ENCODE peak calls at places on chromosomes 5 and 9, in five cellular contexts. D is endodermal cell; E is pancreas; B is colonic mucosa; S is effector memory CD4-positive, alpha-beta T cell. P is an unnamed sample. For H3K4me1, the result is how much of the 10 kb centered on the place peaks cover.

GRCh38 chr5:146667633-146668032 is 151.6 kb upstream of the GPR151 start:
- DNase-seq in E (no peak), S (no peak), B (no peak), D (no peak), P (no peak)

GRCh38 chr5:113451797-113452196 is 17.0 kb upstream of the TSSK1B start:
- DNase-seq in B (no peak), D (no peak), S (no peak), E (no peak), P (peak)

GRCh38 chr5:126812199-126812570 is 35.2 kb downstream of the LMNB1 start:
- DNase-seq in B (no peak), S (no peak), D (no peak), E (no peak), P (no peak)

GRCh38 chr9:133184971-133185370 is 21.3 kb upstream of the GBGT1 start:
- DNase-seq in E (peak), S (peak), B (peak), D (no peak), P (no peak)

GRCh38 chr9:32385135-32385884 is 867 bp downstream of the ACO1 start:
- DNase-seq in D (no peak), S (no peak), E (no peak), B (no peak), P (no peak)

GRCh38 chr5:56637321-56637920 is 177.9 kb upstream of the MAP3K1 start:
- DNase-seq in D (peak), B (no peak), E (no peak), S (no peak), P (no peak)

GRCh38 chr5:65012411-65012972 is 243.8 kb downstream of the CWC27 start:
- DNase-seq in D (no peak), S (no peak), E (no peak), B (no peak), P (no peak)

GRCh38 chr5:124193371-124193789 is 553.1 kb downstream of the ZNF608 start:
- DNase-seq in S (no peak), B (no peak), E (no peak), D (no peak), P (no peak)

GRCh38 chr5:167770461-167770860 is 521.0 kb upstream of the WWC1 start:
- DNase-seq in S (no peak), B (no peak), E (no peak), D (no peak), P (no peak)

GRCh38 chr9:97390791-97391406 is 21.0 kb upstream of the TDRD7 start:
- DNase-seq in S (no peak), D (no peak), E (no peak), B (no peak), P (no peak)

DNA sequence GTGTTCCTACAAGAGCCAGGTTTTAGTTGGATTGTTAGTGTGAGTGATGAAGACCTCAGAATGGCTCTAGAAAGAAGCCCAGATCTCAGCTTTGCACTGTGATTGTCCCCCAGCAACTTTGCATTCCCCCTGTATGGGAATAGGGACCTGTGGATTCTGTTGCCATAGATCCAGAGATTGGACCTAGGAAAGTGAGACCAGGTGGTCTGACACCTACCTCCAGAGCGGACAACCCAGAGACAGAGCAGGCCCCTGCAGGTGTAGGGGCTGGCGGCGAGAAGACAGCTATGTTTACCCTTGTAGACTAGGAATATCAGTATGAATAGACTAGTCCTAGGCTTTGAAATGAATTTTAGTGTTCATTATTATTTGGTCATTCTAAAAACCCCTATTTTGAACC is 53.6 kb downstream of the IRF1 start:
- DNase-seq in E (no peak), B (no peak), D (no peak), S (no peak), P (no peak)
- H3K4me1 ChIP-seq in E (under half), B (under half), D (under half), S (half or more), P (under half)

GRCh38 chr9:26745111-26745510 is 147.5 kb downstream of the CAAP1 start:
- DNase-seq in S (no peak), E (no peak), B (no peak), D (no peak), P (no peak)
- H3K27ac ChIP-seq in S (no peak), E (no peak), B (no peak), D (no peak), P (no peak)

GRCh38 chr9:130662927-130663257 is 1.5 kb upstream of the PRDM12 start:
- DNase-seq in B (no peak), D (peak), S (no peak), E (no peak), P (no peak)

GRCh38 chr9:130661461-130662098 is 2.8 kb upstream of the PRDM12 start:
- DNase-seq in S (no peak), E (no peak), B (no peak), D (peak), P (no peak)

GRCh38 chr9:130663258-130664171 is 879 bp upstream of the PRDM12 start:
- DNase-seq in D (peak), S (no peak), B (no peak), E (no peak), P (peak)

GRCh38 chr9:130660683-130661460 is 3.5 kb upstream of the PRDM12 start:
- DNase-seq in E (no peak), S (no peak), D (peak), B (no peak), P (no peak)

DNA sequence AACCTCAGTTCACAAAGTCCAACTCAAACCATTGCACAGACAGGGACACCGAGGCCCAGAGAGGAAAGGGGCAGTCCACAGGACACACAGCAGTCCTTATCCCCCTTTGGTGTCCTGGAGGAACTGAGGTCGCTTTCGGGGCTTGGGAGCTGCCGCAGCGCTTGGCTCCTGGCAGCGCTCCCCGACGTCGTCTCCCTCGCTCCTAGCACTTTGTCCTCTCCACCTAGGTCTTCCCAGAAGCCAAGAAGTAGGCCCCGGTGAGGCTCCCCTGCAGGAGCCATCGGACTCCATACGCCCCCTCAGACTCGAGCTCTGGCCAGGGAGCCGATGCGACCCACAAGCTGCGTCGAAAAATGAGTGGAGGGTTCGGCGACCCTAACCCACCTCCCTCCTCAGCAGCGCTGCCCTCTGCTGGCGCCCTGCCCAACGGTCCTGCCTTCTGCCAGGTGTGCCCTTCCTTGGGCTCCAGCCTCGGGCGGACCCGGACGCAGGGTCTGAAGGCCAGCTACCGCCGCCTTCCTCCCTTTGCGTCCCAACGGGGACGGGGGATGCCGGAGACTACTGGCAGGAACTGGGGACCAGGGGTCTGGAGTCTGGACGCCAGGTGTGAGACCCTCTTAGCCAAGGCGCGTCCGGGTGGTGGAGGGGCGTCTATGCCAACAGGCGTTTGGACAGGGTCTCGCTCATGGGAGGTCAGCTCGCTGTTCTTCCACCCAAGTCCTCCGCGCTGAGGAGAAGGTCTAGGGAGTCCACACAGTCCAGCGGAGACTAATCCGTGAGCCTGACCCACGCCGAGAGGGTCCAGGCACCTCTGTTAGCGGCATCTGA is 2.1 kb upstream of the PRDM12 start:
- DNase-seq in B (no peak), E (no peak), S (no peak), D (peak), P (peak)
- H3K4me3 ChIP-seq in B (no peak), E (no peak), S (peak), D (no peak), P (no peak)

GRCh38 chr5:172687983-172688734 is 47.1 kb downstream of the NEURL1B start:
- DNase-seq in D (no peak), E (no peak), B (peak), S (no peak), P (no peak)

GRCh38 chr5:172685036-172685435 is 44.0 kb downstream of the NEURL1B start:
- DNase-seq in B (no peak), S (no peak), D (no peak), E (no peak), P (no peak)

GRCh38 chr5:172688735-172689572 is 47.9 kb downstream of the NEURL1B start:
- DNase-seq in B (peak), E (peak), S (no peak), D (no peak), P (no peak)

GRCh38 chr5:172686111-172686510 is 45.0 kb downstream of the NEURL1B start:
- DNase-seq in D (no peak), S (no peak), E (no peak), B (no peak), P (no peak)

GRCh38 chr5:172686539-172687390 is 45.7 kb downstream of the NEURL1B start:
- DNase-seq in S (no peak), E (no peak), B (no peak), D (peak), P (no peak)
- H3K4me1 ChIP-seq in S (under half), E (under half), B (under half), D (under half), P (under half)

DNA sequence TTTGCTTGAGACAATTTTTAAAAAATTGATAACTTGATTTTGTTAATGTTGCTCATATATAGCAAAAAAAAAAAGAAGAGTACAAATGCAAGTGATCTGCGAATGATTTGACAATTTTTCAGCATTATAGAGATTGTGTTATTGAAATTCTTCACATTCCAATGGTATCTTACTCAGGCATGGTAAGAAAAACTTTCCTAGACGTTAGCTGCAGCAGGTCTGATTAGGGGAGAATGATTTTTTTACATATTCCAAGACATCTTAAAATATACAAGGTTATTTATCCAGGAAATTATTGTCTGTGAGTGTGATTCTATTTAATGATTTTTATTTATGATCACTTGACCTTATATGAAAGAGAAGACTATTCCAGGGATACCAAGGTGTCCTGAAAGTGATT is 361.9 kb downstream of the MAT2B start:
- DNase-seq in B (no peak), E (no peak), D (no peak), S (no peak), P (no peak)
- H3K27ac ChIP-seq in B (no peak), E (no peak), D (no peak), S (no peak), P (no peak)

GRCh38 chr9:118609355-118610044 is 759.7 kb downstream of the BRINP1 start:
- DNase-seq in B (no peak), E (no peak), S (no peak), D (no peak), P (no peak)
- H3K4me3 ChIP-seq in B (no peak), E (no peak), S (no peak), D (no peak), P (no peak)

DNA sequence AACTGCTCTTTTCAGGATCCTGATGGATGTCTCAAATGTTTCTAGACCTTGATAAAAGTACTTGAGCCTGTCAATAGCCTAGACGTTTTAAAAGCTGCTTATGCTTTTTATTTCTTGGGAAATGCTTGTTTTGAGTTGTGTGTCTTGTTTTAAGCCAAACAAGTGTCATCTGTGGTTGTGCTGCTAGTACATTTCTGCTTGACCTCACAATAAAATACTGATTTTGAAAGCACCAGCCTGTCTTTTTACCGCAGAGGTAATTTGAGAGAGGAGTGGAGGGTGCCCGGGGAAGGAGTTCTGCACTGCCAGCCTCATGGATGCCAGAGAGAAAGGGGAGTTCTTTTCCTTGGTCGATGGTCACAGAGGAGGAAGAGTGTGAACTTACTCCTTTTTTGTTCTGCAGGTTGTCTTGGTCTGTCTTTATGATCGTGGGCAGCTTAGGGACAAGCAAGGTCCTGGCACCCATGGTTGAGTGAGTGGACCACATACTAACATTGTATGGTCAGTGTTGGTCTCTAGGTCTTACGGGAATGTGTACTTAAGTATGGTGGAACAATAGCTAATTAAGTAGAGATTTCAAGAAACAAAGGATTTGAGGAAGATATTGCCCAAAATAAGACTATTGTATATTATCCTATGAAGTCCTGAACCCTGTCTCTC is 61.0 kb downstream of the TRIO start:
- DNase-seq in S (no peak), B (no peak), E (no peak), D (no peak), P (no peak)
- H3K4me1 ChIP-seq in S (under half), B (under half), E (under half), D (under half), P (under half)

GRCh38 chr5:142378737-142379365 is 54.0 kb upstream of the SPRY4 start:
- DNase-seq in D (no peak), S (no peak), E (no peak), B (no peak), P (no peak)
- H3K27ac ChIP-seq in D (no peak), S (no peak), E (no peak), B (no peak), P (no peak)

GRCh38 chr9:76349865-76350264 is 44.4 kb downstream of the RFK start:
- DNase-seq in E (no peak), D (no peak), S (no peak), B (no peak), P (no peak)

GRCh38 chr9:76351006-76351405 is 43.2 kb downstream of the RFK start:
- DNase-seq in D (no peak), B (no peak), S (no peak), E (no peak), P (no peak)

GRCh38 chr9:76353280-76353679 is 40.9 kb downstream of the RFK start:
- DNase-seq in E (no peak), B (no peak), S (no peak), D (no peak), P (no peak)

GRCh38 chr9:76354221-76354620 is 40.0 kb downstream of the RFK start:
- DNase-seq in S (no peak), B (no peak), E (no peak), D (no peak), P (no peak)

GRCh38 chr9:76352026-76352620 is 42.1 kb downstream of the RFK start:
- DNase-seq in E (no peak), B (no peak), S (no peak), D (no peak), P (no peak)
- H3K4me3 ChIP-seq in E (no peak), B (no peak), S (no peak), D (no peak), P (no peak)

GRCh38 chr9:95023217-95024003 is 294.1 kb downstream of the FANCC start:
- DNase-seq in S (no peak), D (no peak), B (no peak), E (peak), P (peak)

GRCh38 chr9:95024097-95024671 is 293.3 kb downstream of the FANCC start:
- DNase-seq in E (peak), D (peak), S (no peak), B (no peak), P (peak)

GRCh38 chr9:95017661-95018060 is 291.2 kb downstream of the AOPEP start:
- DNase-seq in S (no peak), B (no peak), D (no peak), E (no peak), P (no peak)

GRCh38 chr9:95018099-95018927 is 291.8 kb downstream of the AOPEP start:
- DNase-seq in S (no peak), D (no peak), B (no peak), E (peak), P (peak)

DNA sequence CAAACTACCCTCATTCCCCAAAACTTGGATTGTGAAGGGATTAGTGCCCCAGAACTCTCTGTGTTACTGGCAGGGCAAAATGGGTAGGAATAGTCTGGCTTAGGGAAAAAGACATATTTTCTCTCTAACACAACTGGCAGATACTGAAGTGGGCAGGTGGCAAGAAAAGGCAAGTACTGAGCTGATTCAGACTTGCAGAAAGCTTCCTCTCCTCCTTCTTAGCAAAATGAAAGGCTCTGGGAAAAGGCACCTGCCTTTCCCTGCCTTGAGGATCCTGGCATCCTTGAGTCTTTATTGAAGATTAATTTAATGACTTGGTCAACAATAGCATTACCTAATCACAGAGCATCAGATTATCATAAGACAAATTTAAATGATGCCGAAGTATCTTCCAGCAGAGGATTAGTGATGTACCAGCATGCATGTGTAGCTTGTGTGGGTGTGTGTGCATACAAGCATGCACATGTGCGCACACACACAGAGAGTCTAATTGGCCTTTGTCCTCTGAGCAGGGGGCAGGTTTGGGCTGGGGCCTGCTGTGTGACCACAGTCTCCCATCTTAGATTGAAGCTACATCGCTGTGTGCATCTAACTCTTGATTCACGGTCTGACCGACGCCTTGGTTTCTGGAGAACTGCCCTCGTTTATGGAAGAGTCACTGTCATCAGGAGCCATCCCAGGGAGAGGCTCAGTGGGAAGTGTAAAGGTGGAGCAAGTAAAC is 294.8 kb downstream of the AOPEP start:
- DNase-seq in E (no peak), S (no peak), B (no peak), D (no peak), P (no peak)
- H3K4me1 ChIP-seq in E (half or more), S (under half), B (under half), D (under half), P (under half)

P was measured in right cardiac atrium.